ENCODE peak calls at places on chromosome 5, in six cellular contexts. W, R, T, L, U and B are unnamed samples.

GRCh38 chr5:14595189-14595588 is 13.6 kb downstream of the OTULINL start:
- DNase-seq in R (no peak), T (no peak), W (no peak), U (no peak), L (no peak), B (no peak)

GRCh38 chr5:43556857-43557593 is at the start of gene PAIP1:
- DNase-seq in R (peak; percentile 90), U (peak; percentile 72), T (peak; percentile 74), L (peak; percentile 91), W (peak; percentile 62), B (peak; percentile 88)

GRCh38 chr5:73418244-73418691 is 30.3 kb downstream of the FOXD1 start:
- DNase-seq in L (no peak), W (no peak), T (no peak), U (no peak), R (no peak), B (no peak)

GRCh38 chr5:175848676-175849075 is 22.7 kb upstream of the CPLX2 start:
- DNase-seq in W (no peak), U (no peak), T (no peak), L (no peak), R (no peak), B (no peak)

GRCh38 chr5:116453920-116454319 is 120.7 kb downstream of the SEMA6A start:
- DNase-seq in U (no peak), T (peak; percentile 80), W (peak; percentile 32), L (no peak), R (peak; percentile 82), B (no peak)

GRCh38 chr5:75016896-75017295 is 35.5 kb downstream of the GCNT4 start:
- DNase-seq in L (no peak), R (no peak), U (no peak), W (no peak), T (no peak), B (no peak)

GRCh38 chr5:73170522-73170921 is 2.5 kb upstream of the TMEM174 start:
- DNase-seq in L (peak; percentile 37), T (no peak), W (no peak), R (peak; percentile 72), U (no peak), B (no peak)

GRCh38 chr5:40089269-40089668 is 590.4 kb upstream of the PTGER4 start:
- DNase-seq in W (peak; percentile 15), T (no peak), L (no peak), U (peak; percentile 32), R (no peak), B (no peak)

GRCh38 chr5:32630867-32631491 is 45.6 kb downstream of the SUB1 start:
- DNase-seq in W (no peak), R (no peak), T (no peak), U (no peak), L (no peak), B (no peak)

GRCh38 chr5:145682197-145682895 is 152.8 kb downstream of the PRELID2 start:
- DNase-seq in L (no peak), U (no peak), W (no peak), T (no peak), R (no peak), B (no peak)

GRCh38 chr5:172059661-172060100 is 53.2 kb upstream of the FBXW11 start:
- DNase-seq in W (no peak), T (no peak), L (no peak), U (peak; percentile 30), R (no peak), B (no peak)

GRCh38 chr5:126801992-126802294 is 25.0 kb downstream of the LMNB1 start:
- DNase-seq in W (no peak), T (peak; percentile 48), R (no peak), U (peak; percentile 34), L (no peak), B (no peak)

GRCh38 chr5:159525117-159525516 is 194.8 kb upstream of the IL12B start:
- DNase-seq in T (no peak), W (no peak), R (no peak), U (no peak), L (no peak), B (no peak)

GRCh38 chr5:158640581-158640980 is 459.1 kb downstream of the EBF1 start:
- DNase-seq in R (no peak), T (peak; percentile 82), W (no peak), L (no peak), U (peak; percentile 79), B (no peak)

GRCh38 chr5:174723315-174723978 is 935 bp upstream of the MSX2 start:
- DNase-seq in T (no peak), L (no peak), R (no peak), U (no peak), W (no peak), B (no peak)

GRCh38 chr5:68285857-68286611 is 70.5 kb downstream of the PIK3R1 start:
- DNase-seq in L (peak; percentile 57), W (peak; percentile 44), T (no peak), R (peak; percentile 62), U (peak; percentile 67), B (no peak)

GRCh38 chr5:169745441-169746146 is 108.5 kb downstream of the DOCK2 start:
- DNase-seq in U (no peak), R (no peak), W (peak; percentile 31), T (peak; percentile 38), L (peak; percentile 80), B (no peak)

GRCh38 chr5:26003966-26004365 is 1034.4 kb downstream of the CDH9 start:
- DNase-seq in L (no peak), T (no peak), U (peak; percentile 24), W (peak; percentile 5), R (no peak), B (no peak)

GRCh38 chr5:141003791-141004601 is 37.7 kb downstream of the PCDHAC2 start:
- DNase-seq in L (peak; percentile 13), U (peak; percentile 56), W (peak; percentile 88), T (no peak), R (no peak), B (peak; percentile 74)

GRCh38 chr5:58317009-58317408 is 142.9 kb downstream of the PLK2 start:
- DNase-seq in W (no peak), L (no peak), U (no peak), T (no peak), R (no peak), B (no peak)

GRCh38 chr5:172494630-172495505 is 40.5 kb upstream of the SH3PXD2B start:
- DNase-seq in L (no peak), T (no peak), U (no peak), R (peak; percentile 14), W (no peak), B (no peak)

GRCh38 chr5:116448450-116448849 is 126.2 kb downstream of the SEMA6A start:
- DNase-seq in W (no peak), T (no peak), R (no peak), L (no peak), U (no peak), B (no peak)

GRCh38 chr5:73770172-73770571 is 144.2 kb downstream of the ARHGEF28 start:
- DNase-seq in T (no peak), U (no peak), R (no peak), L (no peak), W (no peak), B (no peak)

GRCh38 chr5:322281-322941 is 897 bp downstream of the AHRR start:
- DNase-seq in W (no peak), R (peak; percentile 35), T (no peak), L (no peak), U (no peak), B (no peak)

GRCh38 chr5:73822276-73822988 is 196.4 kb downstream of the ARHGEF28 start:
- DNase-seq in W (no peak), U (no peak), T (no peak), L (no peak), R (no peak), B (no peak)

GRCh38 chr5:90888511-90889324 is 330.1 kb downstream of the ADGRV1 start:
- DNase-seq in U (no peak), T (no peak), R (no peak), W (peak; percentile 30), L (no peak), B (no peak)

GRCh38 chr5:147483961-147484707 is 25.7 kb downstream of the DPYSL3 start:
- DNase-seq in L (no peak), R (peak; percentile 63), U (no peak), T (peak; percentile 58), W (peak; percentile 88), B (no peak)

GRCh38 chr5:170249360-170249759 is 16.6 kb downstream of the C5orf58 start:
- DNase-seq in W (no peak), L (no peak), U (no peak), T (no peak), R (no peak), B (no peak)

GRCh38 chr5:145478651-145479050 is 356.5 kb downstream of the PRELID2 start:
- DNase-seq in R (no peak), L (no peak), W (no peak), T (peak; percentile 53), U (no peak), B (no peak)

GRCh38 chr5:1410156-1411014 is 34.9 kb downstream of the SLC6A3 start:
- DNase-seq in W (no peak), T (no peak), U (no peak), L (no peak), R (no peak), B (peak; percentile 28)

GRCh38 chr5:101878190-101878589 is 417.9 kb downstream of the SLCO4C1 start:
- DNase-seq in L (no peak), U (peak; percentile 8), T (no peak), W (no peak), R (no peak), B (no peak)

GRCh38 chr5:79521156-79521555 is 7.2 kb upstream of the HOMER1 start:
- DNase-seq in R (no peak), U (no peak), L (no peak), W (no peak), T (no peak), B (no peak)

GRCh38 chr5:115948013-115948605 is 14.2 kb upstream of the LVRN start:
- DNase-seq in T (no peak), R (no peak), W (no peak), L (no peak), U (no peak), B (no peak)

GRCh38 chr5:135269224-135269623 is 129.8 kb downstream of the MACROH2A1 start:
- DNase-seq in L (no peak), R (no peak), U (no peak), T (peak; percentile 12), W (no peak), B (no peak)

GRCh38 chr5:6483880-6484382 is 35.3 kb downstream of the UBE2QL1 start:
- DNase-seq in R (no peak), U (no peak), T (no peak), L (no peak), W (no peak), B (no peak)

GRCh38 chr5:107451028-107451427 is 219.7 kb downstream of the EFNA5 start:
- DNase-seq in T (no peak), R (no peak), W (no peak), L (no peak), U (no peak), B (no peak)

GRCh38 chr5:19739691-19740090 is 248.3 kb downstream of the CDH18 start:
- DNase-seq in R (no peak), T (no peak), L (no peak), U (no peak), W (no peak), B (no peak)

GRCh38 chr5:161846731-161847130 is 1.2 kb upstream of the GABRA1 start:
- DNase-seq in W (peak; percentile 17), U (peak; percentile 16), T (no peak), R (no peak), L (peak; percentile 88), B (no peak)